ENCODE peak calls at places on chromosome 11, in eight cellular contexts. T is heart right ventricle, X is A549, P is endothelial cell, A is adrenal gland, E is ovary, V is right lobe of liver, F is heart left ventricle. S is an unnamed sample.
A peak's percentile ranks its signal among the peaks of the same experiment; 100 is the strongest.

GRCh38 chr11:35567737-35568465 is 42.5 kb upstream of the PAMR1 start:
- DNase-seq in T (no peak), X (no peak), P (no peak), A (no peak), E (no peak), V (no peak), F (no peak), S (no peak)

GRCh38 chr11:62337682-62338181 is 484 bp downstream of the ASRGL1 start:
- DNase-seq in T (peak; percentile 19), X (peak; percentile 27), P (peak; percentile 40), A (no peak), E (peak; percentile 26), V (peak; percentile 57), F (peak; percentile 69), S (peak; percentile 58)

GRCh38 chr11:13324709-13325108 is 47.1 kb downstream of the BMAL1 start:
- DNase-seq in T (no peak), X (no peak), P (no peak), A (no peak), E (no peak), V (no peak), F (no peak), S (no peak)

GRCh38 chr11:116224154-116224888 is 548.5 kb downstream of the BUD13 start:
- DNase-seq in T (no peak), X (peak; percentile 42), P (peak; percentile 63), A (peak; percentile 52), E (peak; percentile 18), V (no peak), F (no peak), S (peak; percentile 65)

GRCh38 chr11:64313491-64314145 is 3.7 kb downstream of the TRMT112 start:
- DNase-seq in T (peak; percentile 66), X (no peak), P (no peak), A (peak; percentile 77), E (peak; percentile 60), V (no peak), F (peak; percentile 81), S (no peak)

GRCh38 chr11:131465746-131466145 is 95.3 kb downstream of the NTM start:
- DNase-seq in T (no peak), X (no peak), P (peak; percentile 57), A (no peak), E (no peak), V (no peak), F (no peak), S (peak; percentile 56)

GRCh38 chr11:19827399-19828135 is 114.9 kb downstream of the NAV2 start:
- DNase-seq in T (no peak), X (no peak), P (no peak), A (no peak), E (no peak), V (no peak), F (no peak), S (peak; percentile 30)

GRCh38 chr11:94583213-94583884 is 16.2 kb downstream of the PIWIL4 start:
- DNase-seq in T (no peak), X (no peak), P (no peak), A (no peak), E (no peak), V (no peak), F (no peak), S (no peak)

GRCh38 chr11:20808328-20808727 is 138.9 kb downstream of the NELL1 start:
- DNase-seq in T (no peak), X (no peak), P (no peak), A (no peak), E (no peak), V (no peak), F (no peak), S (no peak)

GRCh38 chr11:118074785-118075184 is 2.1 kb upstream of the TMPRSS4 start:
- DNase-seq in T (no peak), X (no peak), P (no peak), A (no peak), E (no peak), V (no peak), F (no peak), S (no peak)

GRCh38 chr11:129704831-129705230 is 110.8 kb upstream of the TMEM45B start:
- DNase-seq in T (no peak), X (no peak), P (no peak), A (no peak), E (no peak), V (no peak), F (no peak), S (no peak)

GRCh38 chr11:33716236-33716635 is 15.6 kb upstream of the C11orf91 start:
- DNase-seq in T (no peak), X (no peak), P (no peak), A (no peak), E (no peak), V (no peak), F (no peak), S (no peak)

GRCh38 chr11:72799441-72799840 is 5.6 kb upstream of the STARD10 start:
- DNase-seq in T (no peak), X (no peak), P (no peak), A (no peak), E (no peak), V (no peak), F (no peak), S (no peak)

GRCh38 chr11:66637557-66638176 is 836 bp upstream of the RBM4 start:
- DNase-seq in T (no peak), X (no peak), P (peak; percentile 16), A (no peak), E (no peak), V (no peak), F (no peak), S (no peak)

GRCh38 chr11:120773501-120774031 is 250.3 kb upstream of the TBCEL start:
- DNase-seq in T (no peak), X (no peak), P (no peak), A (no peak), E (no peak), V (no peak), F (no peak), S (no peak)

GRCh38 chr11:6387811-6388599 is 2.3 kb upstream of the SMPD1 start:
- DNase-seq in T (no peak), X (no peak), P (no peak), A (no peak), E (no peak), V (peak; percentile 75), F (no peak), S (no peak)

GRCh38 chr11:115463606-115464005 is 40.6 kb downstream of the CADM1 start:
- DNase-seq in T (no peak), X (no peak), P (no peak), A (no peak), E (no peak), V (no peak), F (no peak), S (no peak)

GRCh38 chr11:10139656-10140055 is 154.4 kb downstream of the SBF2 start:
- DNase-seq in T (no peak), X (no peak), P (no peak), A (no peak), E (no peak), V (no peak), F (no peak), S (no peak)

GRCh38 chr11:103825469-103825868 is 211.0 kb upstream of the DDI1 start:
- DNase-seq in T (no peak), X (no peak), P (no peak), A (no peak), E (no peak), V (no peak), F (no peak), S (no peak)

GRCh38 chr11:45662665-45663485 is 2.5 kb downstream of the CHST1 start:
- DNase-seq in T (no peak), X (peak; percentile 63), P (no peak), A (no peak), E (no peak), V (peak; percentile 31), F (no peak), S (no peak)

GRCh38 chr11:972812-973211 is 47.1 kb downstream of the AP2A2 start:
- DNase-seq in T (no peak), X (no peak), P (no peak), A (no peak), E (no peak), V (no peak), F (no peak), S (no peak)

GRCh38 chr11:17770917-17771316 is 36.3 kb downstream of the KCNC1 start:
- DNase-seq in T (no peak), X (no peak), P (no peak), A (no peak), E (no peak), V (no peak), F (no peak), S (no peak)
- TF ChIP-seq CTCF in T (no peak), X (no peak), P (no peak), A (no peak), E (no peak), V (no peak), F (peak; percentile 15), S (no peak)

DNA sequence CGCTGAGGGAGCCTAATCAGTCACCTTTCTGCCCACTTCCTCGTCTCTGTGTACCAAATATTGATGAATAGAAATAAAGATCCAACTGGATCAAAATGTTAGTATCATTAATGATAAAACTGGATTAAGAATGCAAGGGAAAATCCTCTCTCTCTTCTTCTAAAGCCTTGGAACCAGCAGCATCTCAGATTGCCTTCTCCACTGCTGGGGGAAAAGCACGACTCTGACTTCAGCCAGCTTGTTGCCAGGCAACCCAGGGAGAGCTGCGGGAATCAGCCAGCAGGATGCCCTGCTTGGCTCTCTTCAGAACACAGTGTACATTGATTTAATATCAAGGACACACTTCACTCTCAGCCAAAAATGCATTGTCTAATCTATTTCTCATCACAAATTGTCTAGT is 28.8 kb upstream of the VWA5A start:
- DNase-seq in T (no peak), X (no peak), P (peak; percentile 25), A (no peak), E (no peak), V (no peak), F (no peak), S (peak; percentile 69)
- TF ChIP-seq CTCF in T (no peak), X (no peak), P (no peak), A (no peak), E (no peak), V (no peak), F (no peak), S (no peak)

DNA sequence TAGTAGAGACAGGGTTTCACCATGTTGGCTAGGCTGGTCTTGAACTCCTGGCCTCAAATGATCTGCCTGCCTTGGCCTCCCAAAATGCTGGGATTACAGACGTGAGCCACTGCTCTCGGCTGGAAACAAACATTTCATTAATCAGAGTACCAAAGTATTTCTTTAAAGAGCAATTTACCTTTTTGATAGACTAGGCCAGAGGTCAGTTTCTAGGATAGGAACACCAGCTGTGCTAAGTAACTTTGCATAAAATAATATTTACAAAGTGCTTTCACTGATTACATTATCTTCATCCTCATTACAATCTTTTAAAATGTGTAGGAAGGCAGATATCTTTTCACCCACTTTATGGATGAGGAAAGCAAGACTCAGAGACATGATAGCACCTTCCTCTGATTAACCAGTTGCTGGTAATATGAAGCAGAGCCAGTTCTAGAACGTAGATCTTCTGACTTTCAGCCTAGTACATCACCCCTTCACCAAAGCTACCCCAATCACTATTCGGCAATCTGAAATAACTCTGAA is 355.2 kb downstream of the SOX6 start:
- DNase-seq in T (no peak), X (no peak), P (no peak), A (no peak), E (no peak), V (no peak), F (no peak), S (no peak)
- TF ChIP-seq CTCF in T (no peak), X (no peak), P (no peak), A (no peak), E (no peak), V (no peak), F (no peak), S (no peak)

DNA sequence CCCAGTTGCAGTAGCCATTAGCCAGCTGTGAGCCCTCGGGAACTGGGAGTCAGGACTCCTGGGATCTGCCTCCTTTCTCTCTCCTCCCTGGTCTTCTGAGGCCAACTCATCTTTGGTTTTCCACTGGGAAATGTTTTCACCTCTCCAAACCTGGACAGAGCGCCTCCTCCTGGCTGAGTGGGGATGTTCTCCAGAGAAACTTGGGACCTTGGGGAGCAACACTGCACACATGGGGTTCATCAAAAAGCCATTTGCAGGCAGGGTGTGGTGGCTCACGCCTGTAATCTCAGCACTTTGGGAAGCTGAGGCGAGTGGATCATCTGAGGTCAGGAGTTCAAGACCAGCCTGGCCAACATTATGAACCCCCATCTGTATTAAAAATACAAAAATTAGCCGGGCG is 145.4 kb downstream of the NECTIN1 start:
- DNase-seq in T (no peak), X (no peak), P (no peak), A (no peak), E (no peak), V (no peak), F (no peak), S (no peak)
- TF ChIP-seq CTCF in T (no peak), X (no peak), P (peak; percentile 33), A (no peak), E (no peak), V (no peak), F (no peak), S (peak; percentile 21)